ENCODE peak calls at places on chromosomes 4 and X, in eight cellular contexts. One of them, this sample, is unnamed.

GRCh38 chrX:148530464-148531077 is 30.2 kb downstream of the AFF2 start:
- DNase-seq in NCI-H1105 treated with DMSO at 0.1 percent for 48 hours: peak
- DNase-seq in RPMI8226: peak
- DNase-seq in posterior cingulate gyrus: no peak
- DNase-seq in MV-4-11: no peak
- DNase-seq in naive B cell: peak
- DNase-seq in islet precursor cell: no peak
- DNase-seq in stimulated activated CD4-positive, alpha-beta T cell treated with anti-CD3 and anti-CD28 coated beads, Interleukin-15, amount 100 ng/mL, for 24 hours: peak
- DNase-seq in this sample: no peak

GRCh38 chr4:121888134-121888533 is 17.9 kb upstream of the BBS7 start:
- DNase-seq in naive B cell: no peak
- DNase-seq in stimulated activated CD4-positive, alpha-beta T cell treated with anti-CD3 and anti-CD28 coated beads, Interleukin-15, amount 100 ng/mL, for 24 hours: no peak
- DNase-seq in NCI-H1105 treated with DMSO at 0.1 percent for 48 hours: no peak
- DNase-seq in islet precursor cell: no peak
- DNase-seq in RPMI8226: no peak
- DNase-seq in posterior cingulate gyrus: no peak
- DNase-seq in MV-4-11: no peak
- DNase-seq in this sample: no peak

GRCh38 chr4:137523329-137523728 is 9.0 kb downstream of the PCDH18 start:
- DNase-seq in islet precursor cell: no peak
- DNase-seq in NCI-H1105 treated with DMSO at 0.1 percent for 48 hours: no peak
- DNase-seq in MV-4-11: no peak
- DNase-seq in posterior cingulate gyrus: no peak
- DNase-seq in naive B cell: no peak
- DNase-seq in RPMI8226: no peak
- DNase-seq in stimulated activated CD4-positive, alpha-beta T cell treated with anti-CD3 and anti-CD28 coated beads, Interleukin-15, amount 100 ng/mL, for 24 hours: no peak
- DNase-seq in this sample: no peak

GRCh38 chrX:1291110-1291740 is 22.6 kb downstream of the CSF2RA start:
- DNase-seq in RPMI8226: no peak
- DNase-seq in naive B cell: no peak
- DNase-seq in MV-4-11: no peak
- DNase-seq in stimulated activated CD4-positive, alpha-beta T cell treated with anti-CD3 and anti-CD28 coated beads, Interleukin-15, amount 100 ng/mL, for 24 hours: no peak
- DNase-seq in islet precursor cell: no peak
- DNase-seq in posterior cingulate gyrus: no peak
- DNase-seq in NCI-H1105 treated with DMSO at 0.1 percent for 48 hours: no peak
- DNase-seq in this sample: no peak

GRCh38 chr4:48041535-48042137 is 25.1 kb downstream of the NIPAL1 start:
- DNase-seq in posterior cingulate gyrus: no peak
- DNase-seq in NCI-H1105 treated with DMSO at 0.1 percent for 48 hours: no peak
- DNase-seq in naive B cell: no peak
- DNase-seq in RPMI8226: no peak
- DNase-seq in stimulated activated CD4-positive, alpha-beta T cell treated with anti-CD3 and anti-CD28 coated beads, Interleukin-15, amount 100 ng/mL, for 24 hours: peak
- DNase-seq in islet precursor cell: no peak
- DNase-seq in MV-4-11: no peak
- DNase-seq in this sample: no peak

GRCh38 chrX:23952401-23952800 is 44.6 kb downstream of the CXorf58 start:
- DNase-seq in naive B cell: no peak
- DNase-seq in posterior cingulate gyrus: no peak
- DNase-seq in RPMI8226: no peak
- DNase-seq in stimulated activated CD4-positive, alpha-beta T cell treated with anti-CD3 and anti-CD28 coated beads, Interleukin-15, amount 100 ng/mL, for 24 hours: no peak
- DNase-seq in islet precursor cell: no peak
- DNase-seq in NCI-H1105 treated with DMSO at 0.1 percent for 48 hours: no peak
- DNase-seq in MV-4-11: peak
- DNase-seq in this sample: no peak

GRCh38 chrX:123884809-123885408 is 25.1 kb downstream of the XIAP start:
- DNase-seq in stimulated activated CD4-positive, alpha-beta T cell treated with anti-CD3 and anti-CD28 coated beads, Interleukin-15, amount 100 ng/mL, for 24 hours: peak
- DNase-seq in MV-4-11: peak
- DNase-seq in naive B cell: peak
- DNase-seq in islet precursor cell: no peak
- DNase-seq in NCI-H1105 treated with DMSO at 0.1 percent for 48 hours: peak
- DNase-seq in RPMI8226: peak
- DNase-seq in posterior cingulate gyrus: no peak
- DNase-seq in this sample: no peak

GRCh38 chr4:73922766-73923630 is 53.8 kb downstream of the CXCL1 start:
- DNase-seq in MV-4-11: peak
- DNase-seq in posterior cingulate gyrus: no peak
- DNase-seq in naive B cell: no peak
- DNase-seq in RPMI8226: peak
- DNase-seq in stimulated activated CD4-positive, alpha-beta T cell treated with anti-CD3 and anti-CD28 coated beads, Interleukin-15, amount 100 ng/mL, for 24 hours: no peak
- DNase-seq in islet precursor cell: no peak
- DNase-seq in NCI-H1105 treated with DMSO at 0.1 percent for 48 hours: peak
- DNase-seq in this sample: no peak

GRCh38 chrX:132023896-132024386 is 839 bp downstream of the STK26 start:
- DNase-seq in stimulated activated CD4-positive, alpha-beta T cell treated with anti-CD3 and anti-CD28 coated beads, Interleukin-15, amount 100 ng/mL, for 24 hours: peak
- DNase-seq in posterior cingulate gyrus: no peak
- DNase-seq in RPMI8226: peak
- DNase-seq in naive B cell: peak
- DNase-seq in NCI-H1105 treated with DMSO at 0.1 percent for 48 hours: no peak
- DNase-seq in MV-4-11: peak
- DNase-seq in islet precursor cell: peak
- DNase-seq in this sample: no peak

GRCh38 chr4:123554819-123555499 is 158.4 kb downstream of the SPRY1 start:
- DNase-seq in islet precursor cell: no peak
- DNase-seq in MV-4-11: peak
- DNase-seq in naive B cell: no peak
- DNase-seq in stimulated activated CD4-positive, alpha-beta T cell treated with anti-CD3 and anti-CD28 coated beads, Interleukin-15, amount 100 ng/mL, for 24 hours: no peak
- DNase-seq in NCI-H1105 treated with DMSO at 0.1 percent for 48 hours: no peak
- DNase-seq in RPMI8226: no peak
- DNase-seq in posterior cingulate gyrus: no peak
- DNase-seq in this sample: no peak

GRCh38 chr4:112857461-112857860 is 192.0 kb upstream of the ANK2 start:
- DNase-seq in RPMI8226: no peak
- DNase-seq in stimulated activated CD4-positive, alpha-beta T cell treated with anti-CD3 and anti-CD28 coated beads, Interleukin-15, amount 100 ng/mL, for 24 hours: no peak
- DNase-seq in NCI-H1105 treated with DMSO at 0.1 percent for 48 hours: no peak
- DNase-seq in posterior cingulate gyrus: no peak
- DNase-seq in islet precursor cell: peak
- DNase-seq in MV-4-11: no peak
- DNase-seq in naive B cell: no peak
- DNase-seq in this sample: no peak

GRCh38 chr4:89610236-89610635 is 226.7 kb downstream of the SNCA start:
- DNase-seq in RPMI8226: no peak
- DNase-seq in stimulated activated CD4-positive, alpha-beta T cell treated with anti-CD3 and anti-CD28 coated beads, Interleukin-15, amount 100 ng/mL, for 24 hours: no peak
- DNase-seq in islet precursor cell: no peak
- DNase-seq in posterior cingulate gyrus: no peak
- DNase-seq in naive B cell: no peak
- DNase-seq in NCI-H1105 treated with DMSO at 0.1 percent for 48 hours: no peak
- DNase-seq in MV-4-11: no peak
- DNase-seq in this sample: no peak

GRCh38 chrX:46803140-46803539 is 33.7 kb upstream of the RP2 start:
- DNase-seq in naive B cell: no peak
- DNase-seq in MV-4-11: no peak
- DNase-seq in islet precursor cell: no peak
- DNase-seq in posterior cingulate gyrus: no peak
- DNase-seq in stimulated activated CD4-positive, alpha-beta T cell treated with anti-CD3 and anti-CD28 coated beads, Interleukin-15, amount 100 ng/mL, for 24 hours: no peak
- DNase-seq in NCI-H1105 treated with DMSO at 0.1 percent for 48 hours: no peak
- DNase-seq in RPMI8226: peak
- DNase-seq in this sample: no peak

GRCh38 chr4:37890501-37891220 is at the start of gene TBC1D1:
- DNase-seq in stimulated activated CD4-positive, alpha-beta T cell treated with anti-CD3 and anti-CD28 coated beads, Interleukin-15, amount 100 ng/mL, for 24 hours: peak
- DNase-seq in RPMI8226: peak
- DNase-seq in NCI-H1105 treated with DMSO at 0.1 percent for 48 hours: peak
- DNase-seq in islet precursor cell: peak
- DNase-seq in naive B cell: peak
- DNase-seq in posterior cingulate gyrus: peak
- DNase-seq in MV-4-11: no peak
- DNase-seq in this sample: no peak

GRCh38 chrX:24498181-24498580 is 33.1 kb downstream of the PDK3 start:
- DNase-seq in naive B cell: no peak
- DNase-seq in posterior cingulate gyrus: peak
- DNase-seq in RPMI8226: peak
- DNase-seq in MV-4-11: no peak
- DNase-seq in stimulated activated CD4-positive, alpha-beta T cell treated with anti-CD3 and anti-CD28 coated beads, Interleukin-15, amount 100 ng/mL, for 24 hours: peak
- DNase-seq in islet precursor cell: peak
- DNase-seq in NCI-H1105 treated with DMSO at 0.1 percent for 48 hours: no peak
- DNase-seq in this sample: no peak